ENCODE peak calls at places on chromosome 20, in four cellular contexts. One of them, this sample, is unnamed.

GRCh38 chr20:4043801-4044200 is 28.4 kb upstream of the RNF24 start:
- DNase-seq in NCI-H1436 treated with DMSO at 0.1 percent for 48 hours: no peak
- DNase-seq in anterior cingulate cortex: no peak
- DNase-seq in HFFc6: no peak
- DNase-seq in this sample: no peak

GRCh38 chr20:22944936-22945335 is 90.2 kb upstream of the SSTR4 start:
- DNase-seq in NCI-H1436 treated with DMSO at 0.1 percent for 48 hours: no peak
- DNase-seq in anterior cingulate cortex: no peak
- DNase-seq in HFFc6: no peak
- DNase-seq in this sample: no peak

GRCh38 chr20:7790189-7790588 is 150.1 kb downstream of the HAO1 start:
- DNase-seq in NCI-H1436 treated with DMSO at 0.1 percent for 48 hours: no peak
- DNase-seq in anterior cingulate cortex: no peak
- DNase-seq in HFFc6: no peak
- DNase-seq in this sample: no peak

GRCh38 chr20:44664127-44664526 is 12.6 kb upstream of the ADA start:
- DNase-seq in NCI-H1436 treated with DMSO at 0.1 percent for 48 hours: no peak
- DNase-seq in anterior cingulate cortex: no peak
- DNase-seq in HFFc6: no peak
- DNase-seq in this sample: no peak

GRCh38 chr20:33604084-33604990 is 57.8 kb upstream of the C20orf144 start:
- DNase-seq in NCI-H1436 treated with DMSO at 0.1 percent for 48 hours: no peak
- DNase-seq in anterior cingulate cortex: no peak
- DNase-seq in HFFc6: no peak
- DNase-seq in this sample: no peak

GRCh38 chr20:59040682-59041081 is 1.9 kb downstream of the PRELID3B start:
- DNase-seq in NCI-H1436 treated with DMSO at 0.1 percent for 48 hours: no peak
- DNase-seq in anterior cingulate cortex: no peak
- DNase-seq in HFFc6: no peak
- DNase-seq in this sample: no peak

GRCh38 chr20:57650266-57650665 is 30.0 kb upstream of the ZBP1 start:
- DNase-seq in NCI-H1436 treated with DMSO at 0.1 percent for 48 hours: no peak
- DNase-seq in anterior cingulate cortex: no peak
- DNase-seq in HFFc6: no peak
- DNase-seq in this sample: no peak

GRCh38 chr20:10619427-10619826 is 54.4 kb downstream of the JAG1 start:
- DNase-seq in NCI-H1436 treated with DMSO at 0.1 percent for 48 hours: peak; percentile 16
- DNase-seq in anterior cingulate cortex: no peak
- DNase-seq in HFFc6: peak; percentile 82
- DNase-seq in this sample: no peak

GRCh38 chr20:52889225-52889624 is 82.9 kb upstream of the TSHZ2 start:
- DNase-seq in NCI-H1436 treated with DMSO at 0.1 percent for 48 hours: no peak
- DNase-seq in anterior cingulate cortex: no peak
- DNase-seq in HFFc6: no peak
- DNase-seq in this sample: no peak

GRCh38 chr20:51237278-51237677 is 214.4 kb upstream of the KCNG1 start:
- DNase-seq in NCI-H1436 treated with DMSO at 0.1 percent for 48 hours: no peak
- DNase-seq in anterior cingulate cortex: no peak
- DNase-seq in HFFc6: no peak
- DNase-seq in this sample: no peak

GRCh38 chr20:56944546-56944945 is 315.4 kb downstream of the TFAP2C start:
- DNase-seq in NCI-H1436 treated with DMSO at 0.1 percent for 48 hours: no peak
- DNase-seq in anterior cingulate cortex: no peak
- DNase-seq in HFFc6: no peak
- DNase-seq in this sample: no peak

GRCh38 chr20:49572857-49573256 is 4.9 kb upstream of the PTGIS start:
- DNase-seq in NCI-H1436 treated with DMSO at 0.1 percent for 48 hours: no peak
- DNase-seq in anterior cingulate cortex: no peak
- DNase-seq in HFFc6: no peak
- DNase-seq in this sample: no peak

GRCh38 chr20:23587631-23588030 is 18.1 kb downstream of the CST9 start:
- DNase-seq in NCI-H1436 treated with DMSO at 0.1 percent for 48 hours: no peak
- DNase-seq in anterior cingulate cortex: no peak
- DNase-seq in HFFc6: no peak
- DNase-seq in this sample: no peak

GRCh38 chr20:1826046-1826445 is 69.2 kb upstream of the SIRPA start:
- DNase-seq in NCI-H1436 treated with DMSO at 0.1 percent for 48 hours: no peak
- DNase-seq in anterior cingulate cortex: no peak
- DNase-seq in HFFc6: no peak
- DNase-seq in this sample: no peak

GRCh38 chr20:44395183-44395962 is 39.9 kb downstream of the HNF4A start:
- DNase-seq in NCI-H1436 treated with DMSO at 0.1 percent for 48 hours: no peak
- DNase-seq in anterior cingulate cortex: no peak
- DNase-seq in HFFc6: no peak
- DNase-seq in this sample: no peak

GRCh38 chr20:62482136-62482833 is 6.5 kb upstream of the GATA5 start:
- DNase-seq in NCI-H1436 treated with DMSO at 0.1 percent for 48 hours: no peak
- DNase-seq in anterior cingulate cortex: no peak
- DNase-seq in HFFc6: no peak
- DNase-seq in this sample: no peak

GRCh38 chr20:33541074-33541473 is 51.2 kb downstream of the CBFA2T2 start:
- DNase-seq in NCI-H1436 treated with DMSO at 0.1 percent for 48 hours: no peak
- DNase-seq in anterior cingulate cortex: no peak
- DNase-seq in HFFc6: no peak
- DNase-seq in this sample: no peak

GRCh38 chr20:12947691-12948090 is 61.1 kb upstream of the SPTLC3 start:
- DNase-seq in NCI-H1436 treated with DMSO at 0.1 percent for 48 hours: no peak
- DNase-seq in anterior cingulate cortex: no peak
- DNase-seq in HFFc6: no peak
- DNase-seq in this sample: no peak

GRCh38 chr20:63080811-63081210 is 74.0 kb upstream of the BHLHE23 start:
- DNase-seq in NCI-H1436 treated with DMSO at 0.1 percent for 48 hours: no peak
- DNase-seq in anterior cingulate cortex: no peak
- DNase-seq in HFFc6: no peak
- DNase-seq in this sample: no peak

GRCh38 chr20:8798505-8798904 is 270.4 kb upstream of the PLCB4 start:
- DNase-seq in NCI-H1436 treated with DMSO at 0.1 percent for 48 hours: no peak
- DNase-seq in anterior cingulate cortex: no peak
- DNase-seq in HFFc6: peak; percentile 26
- DNase-seq in this sample: no peak

GRCh38 chr20:31606928-31607639 is 2.0 kb downstream of the ID1 start:
- DNase-seq in NCI-H1436 treated with DMSO at 0.1 percent for 48 hours: no peak
- DNase-seq in anterior cingulate cortex: no peak
- DNase-seq in HFFc6: peak; percentile 88
- DNase-seq in this sample: peak; percentile 26

GRCh38 chr20:34689486-34689885 is 12.6 kb upstream of the PIGU start:
- DNase-seq in NCI-H1436 treated with DMSO at 0.1 percent for 48 hours: no peak
- DNase-seq in anterior cingulate cortex: no peak
- DNase-seq in HFFc6: no peak
- DNase-seq in this sample: no peak

GRCh38 chr20:44491635-44492395 is 16.1 kb downstream of the TTPAL start:
- DNase-seq in NCI-H1436 treated with DMSO at 0.1 percent for 48 hours: no peak
- DNase-seq in anterior cingulate cortex: no peak
- DNase-seq in HFFc6: peak; percentile 61
- DNase-seq in this sample: no peak

GRCh38 chr20:3115190-3116107 is 30.9 kb upstream of the AVP start:
- DNase-seq in NCI-H1436 treated with DMSO at 0.1 percent for 48 hours: no peak
- DNase-seq in anterior cingulate cortex: no peak
- DNase-seq in HFFc6: peak; percentile 35
- DNase-seq in this sample: peak; percentile 83

GRCh38 chr20:62230276-62230675 is 8.0 kb upstream of the OSBPL2 start:
- DNase-seq in NCI-H1436 treated with DMSO at 0.1 percent for 48 hours: no peak
- DNase-seq in anterior cingulate cortex: no peak
- DNase-seq in HFFc6: no peak
- DNase-seq in this sample: no peak

GRCh38 chr20:63495771-63496403 is 3.0 kb downstream of the EEF1A2 start:
- DNase-seq in NCI-H1436 treated with DMSO at 0.1 percent for 48 hours: no peak
- DNase-seq in anterior cingulate cortex: no peak
- DNase-seq in HFFc6: peak; percentile 17
- DNase-seq in this sample: peak; percentile 93

GRCh38 chr20:17558154-17558940 is 11.5 kb upstream of the DSTN start:
- DNase-seq in NCI-H1436 treated with DMSO at 0.1 percent for 48 hours: no peak
- DNase-seq in anterior cingulate cortex: no peak
- DNase-seq in HFFc6: peak; percentile 91
- DNase-seq in this sample: no peak

GRCh38 chr20:62827323-62828050 is 10.6 kb downstream of the COL9A3 start:
- DNase-seq in NCI-H1436 treated with DMSO at 0.1 percent for 48 hours: no peak
- DNase-seq in anterior cingulate cortex: no peak
- DNase-seq in HFFc6: no peak
- DNase-seq in this sample: no peak

GRCh38 chr20:11754451-11754850 is 163.2 kb upstream of the BTBD3 start:
- DNase-seq in NCI-H1436 treated with DMSO at 0.1 percent for 48 hours: no peak
- DNase-seq in anterior cingulate cortex: no peak
- DNase-seq in HFFc6: no peak
- DNase-seq in this sample: no peak

GRCh38 chr20:60583741-60584140 is 625.5 kb downstream of the CDH26 start:
- DNase-seq in NCI-H1436 treated with DMSO at 0.1 percent for 48 hours: no peak
- DNase-seq in anterior cingulate cortex: no peak
- DNase-seq in HFFc6: no peak
- DNase-seq in this sample: no peak

GRCh38 chr20:48933017-48933766 is 11.7 kb downstream of the ARFGEF2 start:
- DNase-seq in NCI-H1436 treated with DMSO at 0.1 percent for 48 hours: no peak
- DNase-seq in anterior cingulate cortex: no peak
- DNase-seq in HFFc6: no peak
- DNase-seq in this sample: no peak

GRCh38 chr20:31661625-31662371 is 24.1 kb downstream of the COX4I2 start:
- DNase-seq in NCI-H1436 treated with DMSO at 0.1 percent for 48 hours: no peak
- DNase-seq in anterior cingulate cortex: no peak
- DNase-seq in HFFc6: peak; percentile 49
- DNase-seq in this sample: peak; percentile 88

GRCh38 chr20:37386505-37387201 is 40.7 kb downstream of the SRC start:
- DNase-seq in NCI-H1436 treated with DMSO at 0.1 percent for 48 hours: no peak
- DNase-seq in anterior cingulate cortex: no peak
- DNase-seq in HFFc6: no peak
- DNase-seq in this sample: no peak